ENCODE peak calls at places on chromosomes 6 and 20, in six cellular contexts. O is foreskin fibroblast, F is Karpas-422, W is mammary epithelial cell, R is GM23248, Q is bronchial epithelial cell. C is an unnamed sample.

GRCh38 chr20:39259010-39259803 is 297.1 kb downstream of the DHX35 start:
- DNase-seq in O (no peak), F (no peak), W (no peak), R (no peak), Q (no peak), C (no peak)

GRCh38 chr20:3687655-3688054 is 5.8 kb upstream of the ADAM33 start:
- DNase-seq in O (no peak), F (peak), W (no peak), R (peak), Q (peak), C (peak)

GRCh38 chr6:159578629-159579028 is 114.4 kb downstream of the SOD2 start:
- DNase-seq in O (no peak), F (no peak), W (peak), R (no peak), Q (peak), C (no peak)

GRCh38 chr6:53915292-53915691 is 120.5 kb downstream of the LRRC1 start:
- DNase-seq in O (no peak), F (no peak), W (no peak), R (no peak), Q (no peak), C (no peak)

GRCh38 chr6:53894086-53894485 is 99.3 kb downstream of the LRRC1 start:
- DNase-seq in O (peak), F (no peak), W (peak), R (peak), Q (peak), C (no peak)

GRCh38 chr20:61310954-61311353 is 58.9 kb downstream of the CDH4 start:
- DNase-seq in O (no peak), F (no peak), W (no peak), R (no peak), Q (peak), C (no peak)

GRCh38 chr20:48556956-48557355 is 270.8 kb downstream of the PREX1 start:
- DNase-seq in O (no peak), F (no peak), W (no peak), R (no peak), Q (no peak), C (peak)

GRCh38 chr6:116055513-116055912 is 5.2 kb downstream of the FRK start:
- DNase-seq in O (no peak), F (no peak), W (no peak), R (no peak), Q (peak), C (no peak)

GRCh38 chr6:9521152-9521530 is 893.7 kb downstream of the TFAP2A start:
- DNase-seq in O (no peak), F (no peak), W (no peak), R (no peak), Q (no peak), C (no peak)

GRCh38 chr6:163739968-163740367 is 325.4 kb downstream of the QKI start:
- DNase-seq in O (no peak), F (no peak), W (no peak), R (no peak), Q (no peak), C (no peak)

GRCh38 chr6:56899753-56900152 is 55.2 kb upstream of the BEND6 start:
- DNase-seq in O (no peak), F (no peak), W (no peak), R (no peak), Q (no peak), C (no peak)

GRCh38 chr6:151321438-151321837 is 69.9 kb downstream of the ZBTB2 start:
- DNase-seq in O (no peak), F (no peak), W (no peak), R (no peak), Q (no peak), C (no peak)

GRCh38 chr6:63649847-63650265 is 14.3 kb downstream of the PHF3 start:
- DNase-seq in O (no peak), F (no peak), W (no peak), R (no peak), Q (peak), C (no peak)

GRCh38 chr20:16107172-16107870 is 465.9 kb downstream of the KIF16B start:
- DNase-seq in O (no peak), F (no peak), W (no peak), R (no peak), Q (no peak), C (no peak)

GRCh38 chr20:61931476-61932198 is 134.0 kb downstream of the TAF4 start:
- DNase-seq in O (no peak), F (no peak), W (no peak), R (no peak), Q (no peak), C (no peak)

GRCh38 chr6:31927868-31928671 is 553 bp downstream of the C2 start:
- DNase-seq in O (no peak), F (no peak), W (no peak), R (no peak), Q (no peak), C (no peak)
- H3K4me3 ChIP-seq in O (no peak), F (no peak), W (no peak), R (peak), Q (no peak), C (no peak)

GRCh38 chr6:18327621-18328548 is 59.3 kb upstream of the RNF144B start:
- DNase-seq in O (no peak), F (peak), W (no peak), R (no peak), Q (peak), C (peak)
- H3K4me3 ChIP-seq in O (no peak), F (peak), W (no peak), R (no peak), Q (no peak), C (no peak)

DNA sequence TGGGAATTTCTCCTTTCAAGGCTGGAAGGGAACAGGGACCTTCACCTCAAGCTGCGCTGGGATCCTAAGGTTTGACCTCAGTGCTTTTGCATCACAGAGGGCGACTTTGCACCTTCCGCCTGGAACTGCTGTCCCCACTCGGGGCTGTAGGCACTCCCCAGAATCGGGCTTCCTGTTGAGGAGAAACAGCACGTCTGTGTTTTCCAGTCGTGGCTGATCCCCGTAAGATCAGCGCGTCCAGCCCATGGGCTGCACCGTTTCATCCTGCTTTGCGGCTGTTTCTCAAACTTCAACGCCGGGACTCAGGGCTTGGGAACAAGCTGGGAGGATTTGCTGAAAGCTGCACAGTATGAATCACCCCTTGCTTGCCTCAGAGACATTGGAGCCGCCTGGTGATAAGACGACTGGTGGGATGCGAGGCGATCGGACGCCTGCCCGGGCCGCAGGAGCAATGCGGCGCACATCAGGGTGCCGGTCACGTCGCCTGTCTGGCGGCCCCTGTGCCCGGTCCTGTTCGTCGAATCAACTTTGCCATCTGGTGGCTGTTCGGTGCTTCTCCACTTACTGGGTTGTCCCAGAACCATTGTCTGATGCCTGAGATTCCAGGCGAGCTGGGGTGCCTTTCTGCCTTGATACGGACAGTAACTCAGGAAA is 53.6 kb upstream of the FRMD1 start:
- DNase-seq in O (peak), F (no peak), W (no peak), R (peak), Q (no peak), C (peak)
- H3K4me3 ChIP-seq in O (peak), F (no peak), W (no peak), R (peak), Q (no peak), C (no peak)

DNA sequence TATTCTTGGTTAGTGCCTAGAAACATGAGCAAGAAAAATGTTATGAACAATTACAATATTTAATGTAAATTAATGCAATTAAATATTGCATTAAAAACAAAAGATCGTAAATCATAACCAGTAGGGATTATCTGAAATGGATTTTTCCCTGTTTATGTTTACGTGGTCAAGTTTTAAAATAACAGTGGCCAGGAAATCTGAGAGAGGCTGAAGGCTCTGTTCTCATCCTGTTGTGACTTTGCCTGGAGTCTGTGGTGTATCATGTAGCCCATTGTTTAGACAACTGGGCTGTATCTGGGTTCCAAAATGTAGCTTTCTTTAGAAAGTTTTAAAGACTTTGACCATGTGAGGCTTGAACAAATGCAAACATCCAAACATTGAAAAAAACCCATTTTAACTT is 2.4 kb downstream of the MYO6 start:
- DNase-seq in O (peak), F (no peak), W (no peak), R (peak), Q (no peak), C (no peak)
- H3K4me3 ChIP-seq in O (no peak), F (no peak), W (no peak), R (no peak), Q (no peak), C (no peak)

GRCh38 chr20:62935968-62936585 is 1.9 kb upstream of the GID8 start:
- DNase-seq in O (no peak), F (no peak), W (no peak), R (no peak), Q (no peak), C (no peak)
- H3K4me3 ChIP-seq in O (peak), F (peak), W (no peak), R (peak), Q (no peak), C (no peak)

DNA sequence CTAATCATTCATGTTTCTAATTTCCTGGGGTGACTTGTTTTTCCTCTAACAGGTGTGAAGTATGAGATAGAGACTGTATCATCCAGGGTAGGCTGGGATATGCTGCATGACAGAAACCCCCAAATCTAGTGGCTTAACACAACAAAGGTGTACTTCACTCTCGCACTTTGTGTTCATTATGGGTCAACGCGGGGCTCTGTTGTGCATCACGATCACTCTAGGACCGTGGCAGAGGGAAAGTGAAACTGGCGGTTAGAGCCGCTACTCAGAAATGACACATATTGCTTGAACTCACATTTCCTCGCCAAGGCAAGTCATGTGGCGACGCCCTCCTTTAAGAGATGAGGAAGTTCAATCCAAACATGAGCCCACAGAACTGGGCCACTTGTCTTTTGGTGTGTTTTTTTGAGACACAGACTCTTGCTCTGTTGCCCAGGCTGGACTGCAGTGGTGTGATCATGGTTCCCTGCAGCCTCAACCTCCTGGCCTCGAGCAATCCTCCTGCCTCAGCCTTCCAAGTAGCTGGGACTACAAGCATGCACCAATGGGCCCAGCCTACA is 41.3 kb downstream of the PCNA start:
- DNase-seq in O (no peak), F (peak), W (peak), R (peak), Q (peak), C (no peak)
- H3K4me3 ChIP-seq in O (no peak), F (peak), W (no peak), R (peak), Q (no peak), C (no peak)